ENCODE peak calls at places on chromosomes 12 and 14, in nine cellular contexts. V is cardiac muscle cell, A is adrenal gland, G is MM.1S, X is right lobe of liver, O is glutamatergic neuron, M is fibroblast of mammary gland, Y is Peyer's patch, Z is lung. Q is an unnamed sample.

GRCh38 chr12:85955127-85955526 is 81.0 kb downstream of the NTS start:
- DNase-seq in V (peak), A (no peak), G (no peak), X (no peak), O (no peak), M (peak), Y (no peak), Z (no peak), Q (no peak)

GRCh38 chr14:104572024-104572623 is 7.4 kb upstream of the C14orf180 start:
- DNase-seq in V (no peak), A (no peak), G (no peak), X (no peak), O (no peak), M (no peak), Y (no peak), Z (no peak), Q (no peak)

GRCh38 chr12:12881495-12881894 is 9.9 kb upstream of the GPRC5A start:
- DNase-seq in V (peak), A (no peak), G (no peak), X (no peak), O (no peak), M (peak), Y (no peak), Z (no peak), Q (peak)

GRCh38 chr12:63848450-63848849 is 4.0 kb downstream of the SRGAP1 start:
- DNase-seq in V (no peak), A (no peak), G (no peak), X (no peak), O (no peak), M (no peak), Y (no peak), Z (no peak), Q (no peak)

GRCh38 chr14:100297320-100298300 is 8.6 kb downstream of the SLC25A29 start:
- DNase-seq in V (peak), A (peak), G (no peak), X (peak), O (peak), M (peak), Y (peak), Z (peak), Q (peak)

GRCh38 chr14:52267501-52268190 is at the start of gene PTGDR:
- DNase-seq in V (peak), A (no peak), G (no peak), X (peak), O (peak), M (peak), Y (no peak), Z (no peak), Q (peak)

GRCh38 chr12:96427269-96427729 is 27.1 kb upstream of the CDK17 start:
- DNase-seq in V (peak), A (peak), G (no peak), X (no peak), O (peak), M (peak), Y (no peak), Z (peak), Q (peak)

GRCh38 chr14:101135796-101136742 is 232.5 kb upstream of the RTL1 start:
- DNase-seq in V (no peak), A (no peak), G (no peak), X (no peak), O (no peak), M (no peak), Y (no peak), Z (no peak), Q (no peak)

GRCh38 chr12:126349383-126349782 is 1284.1 kb downstream of the AACS start:
- DNase-seq in V (no peak), A (no peak), G (no peak), X (no peak), O (no peak), M (no peak), Y (no peak), Z (no peak), Q (no peak)

GRCh38 chr14:96177766-96178377 is 26.8 kb upstream of the BDKRB2 start:
- DNase-seq in V (peak), A (no peak), G (no peak), X (no peak), O (no peak), M (peak), Y (no peak), Z (no peak), Q (no peak)

GRCh38 chr12:123916729-123917128 is 55.9 kb downstream of the CCDC92 start:
- DNase-seq in V (no peak), A (no peak), G (no peak), X (no peak), O (no peak), M (peak), Y (no peak), Z (no peak), Q (no peak)

GRCh38 chr12:50764861-50765324 is 992 bp downstream of the ATF1 start:
- DNase-seq in V (peak), A (peak), G (peak), X (no peak), O (no peak), M (peak), Y (peak), Z (peak), Q (peak)

GRCh38 chr14:95264271-95264973 is 55.3 kb downstream of the CLMN start:
- DNase-seq in V (no peak), A (peak), G (no peak), X (no peak), O (no peak), M (no peak), Y (no peak), Z (no peak), Q (no peak)

GRCh38 chr12:6758511-6758910 is 5.6 kb upstream of the MLF2 start:
- DNase-seq in V (no peak), A (no peak), G (peak), X (no peak), O (peak), M (no peak), Y (no peak), Z (no peak), Q (no peak)

GRCh38 chr14:51828017-51828797 is 32.2 kb upstream of the GNG2 start:
- DNase-seq in V (peak), A (peak), G (no peak), X (peak), O (peak), M (peak), Y (peak), Z (no peak), Q (no peak)

GRCh38 chr12:124764451-124764850 is 99.2 kb downstream of the SCARB1 start:
- DNase-seq in V (peak), A (peak), G (peak), X (no peak), O (no peak), M (peak), Y (no peak), Z (no peak), Q (peak)

GRCh38 chr12:110124184-110124995 is at the start of gene IFT81:
- DNase-seq in V (peak), A (peak), G (peak), X (peak), O (peak), M (peak), Y (peak), Z (peak), Q (peak)

GRCh38 chr12:46300906-46301305 is 32.1 kb upstream of the SLC38A1 start:
- DNase-seq in V (peak), A (no peak), G (peak), X (no peak), O (no peak), M (peak), Y (peak), Z (no peak), Q (no peak)

GRCh38 chr14:48125654-48126053 is 450.2 kb upstream of the MDGA2 start:
- DNase-seq in V (no peak), A (no peak), G (no peak), X (no peak), O (peak), M (no peak), Y (no peak), Z (no peak), Q (no peak)

GRCh38 chr14:23660290-23661226 is 24.4 kb downstream of the DHRS2 start:
- DNase-seq in V (no peak), A (no peak), G (no peak), X (no peak), O (no peak), M (no peak), Y (no peak), Z (no peak), Q (no peak)

GRCh38 chr14:87149583-87150354 is 843.2 kb downstream of the GALC start:
- DNase-seq in V (no peak), A (no peak), G (no peak), X (no peak), O (no peak), M (peak), Y (no peak), Z (no peak), Q (no peak)

GRCh38 chr12:79409562-79409961 is 281.2 kb downstream of the PAWR start:
- DNase-seq in V (peak), A (no peak), G (no peak), X (no peak), O (no peak), M (peak), Y (no peak), Z (no peak), Q (no peak)

GRCh38 chr14:105229099-105229655 is 19.2 kb upstream of the BTBD6 start:
- DNase-seq in V (no peak), A (no peak), G (no peak), X (peak), O (no peak), M (no peak), Y (no peak), Z (no peak), Q (no peak)

GRCh38 chr14:94538070-94538740 is 23.0 kb upstream of the SERPINA4 start:
- DNase-seq in V (no peak), A (peak), G (peak), X (no peak), O (no peak), M (no peak), Y (no peak), Z (no peak), Q (no peak)

GRCh38 chr12:125185740-125186470 is 120.7 kb downstream of the AACS start:
- DNase-seq in V (peak), A (peak), G (peak), X (peak), O (peak), M (peak), Y (peak), Z (peak), Q (peak)

GRCh38 chr12:11761869-11762567 is 112.5 kb downstream of the ETV6 start:
- DNase-seq in V (no peak), A (no peak), G (peak), X (no peak), O (no peak), M (no peak), Y (no peak), Z (no peak), Q (no peak)

GRCh38 chr12:102406033-102406584 is 74.3 kb downstream of the IGF1 start:
- DNase-seq in V (peak), A (peak), G (no peak), X (no peak), O (peak), M (peak), Y (no peak), Z (no peak), Q (peak)

GRCh38 chr12:843609-844008 is 91.2 kb downstream of the WNK1 start:
- DNase-seq in V (peak), A (no peak), G (no peak), X (no peak), O (no peak), M (peak), Y (no peak), Z (no peak), Q (no peak)

GRCh38 chr12:55009171-55009570 is 10.6 kb upstream of the NEUROD4 start:
- DNase-seq in V (no peak), A (no peak), G (no peak), X (no peak), O (peak), M (no peak), Y (no peak), Z (no peak), Q (no peak)

GRCh38 chr12:52120951-52121847 is 41.7 kb downstream of the SMIM41 start:
- DNase-seq in V (no peak), A (no peak), G (no peak), X (no peak), O (no peak), M (peak), Y (no peak), Z (no peak), Q (no peak)

GRCh38 chr12:107512391-107512790 is 173.2 kb upstream of the PWP1 start:
- DNase-seq in V (peak), A (no peak), G (no peak), X (no peak), O (no peak), M (peak), Y (no peak), Z (no peak), Q (no peak)

GRCh38 chr12:41014643-41015020 is 173.5 kb upstream of the PDZRN4 start:
- DNase-seq in V (peak), A (no peak), G (no peak), X (no peak), O (no peak), M (peak), Y (no peak), Z (no peak), Q (no peak)

GRCh38 chr14:95255487-95255886 is 64.2 kb downstream of the CLMN start:
- DNase-seq in V (peak), A (peak), G (peak), X (no peak), O (no peak), M (peak), Y (peak), Z (peak), Q (peak)

GRCh38 chr14:86852530-86852929 is 1140.5 kb downstream of the GALC start:
- DNase-seq in V (no peak), A (no peak), G (no peak), X (no peak), O (no peak), M (no peak), Y (no peak), Z (no peak), Q (no peak)

GRCh38 chr12:44223736-44224135 is 387.9 kb downstream of the TMEM117 start:
- DNase-seq in V (peak), A (no peak), G (no peak), X (no peak), O (no peak), M (no peak), Y (no peak), Z (no peak), Q (no peak)

GRCh38 chr12:108745641-108746040 is 14.3 kb upstream of the CORO1C start:
- DNase-seq in V (no peak), A (peak), G (no peak), X (no peak), O (no peak), M (no peak), Y (no peak), Z (no peak), Q (no peak)

GRCh38 chr12:92558806-92559205 is 144.0 kb upstream of the PLEKHG7 start:
- DNase-seq in V (no peak), A (no peak), G (no peak), X (no peak), O (no peak), M (peak), Y (no peak), Z (no peak), Q (no peak)
- TF ChIP-seq CTCF in V (no peak), A (no peak), G (no peak), X (no peak), O (no peak), M (no peak), Y (no peak), Z (no peak), Q (no peak)

GRCh38 chr14:90300649-90301048 is 31.1 kb downstream of the NRDE2 start:
- DNase-seq in V (peak), A (no peak), G (no peak), X (no peak), O (no peak), M (no peak), Y (no peak), Z (no peak), Q (no peak)

GRCh38 chr14:90303382-90303943 is 28.3 kb downstream of the NRDE2 start:
- DNase-seq in V (no peak), A (no peak), G (no peak), X (no peak), O (no peak), M (no peak), Y (no peak), Z (no peak), Q (peak)

GRCh38 chr14:90302529-90303303 is 29.0 kb downstream of the NRDE2 start:
- DNase-seq in V (peak), A (no peak), G (no peak), X (no peak), O (no peak), M (no peak), Y (no peak), Z (no peak), Q (no peak)

GRCh38 chr14:90301122-90301521 is 30.6 kb downstream of the NRDE2 start:
- DNase-seq in V (no peak), A (no peak), G (no peak), X (no peak), O (no peak), M (no peak), Y (no peak), Z (no peak), Q (no peak)

GRCh38 chr14:90301580-90302181 is 30.1 kb downstream of the NRDE2 start:
- DNase-seq in V (peak), A (no peak), G (no peak), X (no peak), O (no peak), M (peak), Y (no peak), Z (no peak), Q (no peak)
- TF ChIP-seq CTCF in V (peak), A (peak), G (no peak), X (peak), O (no peak), M (peak), Y (peak), Z (no peak), Q (peak)

DNA sequence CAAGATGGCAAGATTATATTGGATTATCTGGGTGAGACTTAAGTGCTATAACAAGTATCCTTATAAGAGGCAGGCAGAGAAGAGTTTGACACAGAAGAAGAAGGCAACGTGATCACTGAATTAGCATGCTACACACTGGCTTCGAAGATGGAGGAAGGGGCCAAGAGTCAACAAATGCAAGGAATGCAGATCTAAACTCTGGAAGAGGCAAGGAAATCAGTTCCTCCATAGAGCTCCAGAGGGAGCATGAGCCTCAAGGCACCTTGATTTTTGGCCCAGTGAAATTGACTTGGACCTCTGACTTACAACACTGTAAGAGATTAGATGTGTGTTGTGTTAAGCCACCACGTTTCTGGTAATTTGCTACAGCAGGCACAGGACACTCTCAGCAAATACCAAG is 536.4 kb upstream of the SEL1L start:
- DNase-seq in V (no peak), A (no peak), G (no peak), X (no peak), O (no peak), M (no peak), Y (no peak), Z (no peak), Q (no peak)
- TF ChIP-seq CTCF in V (no peak), A (no peak), G (no peak), X (no peak), O (no peak), M (no peak), Y (no peak), Z (no peak), Q (no peak)

DNA sequence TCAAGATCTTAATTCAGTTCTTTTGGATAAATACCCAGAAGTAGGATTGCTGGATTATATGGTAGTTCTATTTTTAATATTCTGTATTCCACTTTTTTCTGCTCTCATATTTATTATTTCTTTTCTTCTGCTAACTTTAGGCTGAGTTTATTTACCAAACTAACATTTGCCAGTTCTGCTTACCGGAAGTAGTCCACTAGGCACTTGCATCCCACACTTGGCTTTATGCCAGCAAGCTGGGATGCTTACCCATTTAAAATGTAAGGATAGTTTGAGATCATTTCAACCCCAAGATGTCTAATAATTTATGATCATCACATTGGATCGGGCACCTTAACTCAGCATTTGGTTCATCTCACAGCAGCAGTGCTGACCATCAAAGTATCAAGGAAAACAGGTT is 96.8 kb downstream of the PIK3C2G start:
- DNase-seq in V (no peak), A (no peak), G (no peak), X (no peak), O (no peak), M (no peak), Y (no peak), Z (no peak), Q (no peak)
- TF ChIP-seq CTCF in V (no peak), A (no peak), G (no peak), X (no peak), O (no peak), M (no peak), Y (no peak), Z (no peak), Q (no peak)

DNA sequence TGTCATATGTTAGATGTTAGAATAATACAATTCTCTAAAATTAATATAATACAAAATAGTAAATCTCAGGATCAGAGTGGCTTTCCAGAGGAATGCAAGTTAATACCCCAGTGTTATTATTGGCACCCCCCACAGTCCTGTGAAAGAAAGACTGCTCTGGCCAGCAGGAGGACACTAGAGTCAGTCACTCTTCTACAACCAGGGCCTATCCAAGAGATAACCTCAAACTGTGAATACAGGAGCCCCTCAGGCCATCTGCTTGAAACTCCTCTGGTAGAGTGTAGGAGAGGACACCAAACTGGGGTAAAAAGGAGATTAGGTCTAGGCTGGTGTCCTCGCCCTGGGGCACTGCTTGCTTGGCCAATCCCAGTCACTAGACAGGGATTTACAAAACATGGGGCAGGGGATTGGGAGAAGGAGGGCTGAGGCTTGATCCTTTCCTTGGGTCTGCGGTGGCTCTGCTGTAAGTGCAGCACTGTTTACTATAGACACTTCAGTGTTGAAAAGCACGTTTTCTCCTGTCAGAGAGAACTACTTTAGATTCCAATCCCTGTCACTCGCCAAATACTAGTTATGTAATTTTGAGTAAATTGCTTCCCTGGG is 44.4 kb upstream of the PTPRR start:
- DNase-seq in V (no peak), A (no peak), G (no peak), X (no peak), O (no peak), M (no peak), Y (no peak), Z (no peak), Q (no peak)
- TF ChIP-seq CTCF in V (no peak), A (no peak), G (no peak), X (no peak), O (no peak), M (no peak), Y (no peak), Z (no peak), Q (no peak)

GRCh38 chr14:106528717-106529116 is 1002.3 kb downstream of the TMEM121 start:
- DNase-seq in V (no peak), A (no peak), G (no peak), X (no peak), O (no peak), M (no peak), Y (no peak), Z (no peak), Q (no peak)

GRCh38 chr14:106530031-106530422 is 1003.6 kb downstream of the TMEM121 start:
- DNase-seq in V (no peak), A (no peak), G (no peak), X (no peak), O (no peak), M (no peak), Y (no peak), Z (no peak), Q (no peak)

GRCh38 chr14:106530423-106531107 is 1004.2 kb downstream of the TMEM121 start:
- DNase-seq in V (no peak), A (no peak), G (peak), X (no peak), O (no peak), M (no peak), Y (peak), Z (no peak), Q (no peak)
- TF ChIP-seq CTCF in V (no peak), A (no peak), G (peak), X (no peak), O (no peak), M (no peak), Y (no peak), Z (no peak), Q (no peak)

GRCh38 chr14:76050797-76051392 is 65.3 kb downstream of the IFT43 start:
- DNase-seq in V (peak), A (peak), G (peak), X (no peak), O (peak), M (peak), Y (peak), Z (peak), Q (peak)
- TF ChIP-seq CTCF in V (peak), A (peak), G (peak), X (peak), O (peak), M (peak), Y (peak), Z (peak), Q (peak)

Q was measured in colonic mucosa.